ENCODE peak calls at places on chromosomes 12 and 14, in five cellular contexts. E is ascending aorta, W is GM12891, P is ELF-1, H is H7. V is an unnamed sample.
A peak's percentile ranks its signal among the peaks of the same experiment; 100 is the strongest.

GRCh38 chr14:86852530-86852929 is 1140.5 kb downstream of the GALC start:
- DNase-seq in W (no peak), E (no peak), H (no peak), P (no peak), V (no peak)

GRCh38 chr14:31950760-31951637 is 126.1 kb upstream of the ARHGAP5 start:
- DNase-seq in P (peak; percentile 80), W (no peak), E (no peak), H (peak; percentile 75), V (peak; percentile 86)

GRCh38 chr12:98418357-98419075 is 96.9 kb upstream of the TMPO start:
- DNase-seq in E (peak; percentile 60), W (no peak), P (peak; percentile 72), H (peak; percentile 65), V (peak; percentile 99)

GRCh38 chr12:48998497-48999353 is 450 bp downstream of the DDN start:
- DNase-seq in E (no peak), P (no peak), W (no peak), H (peak; percentile 79), V (peak; percentile 65)

GRCh38 chr14:105010891-105011291 is 10.0 kb downstream of the CDCA4 start:
- DNase-seq in W (no peak), E (no peak), H (peak; percentile 52), P (peak; percentile 64), V (no peak)

GRCh38 chr12:42410345-42410744 is 84.4 kb downstream of the PPHLN1 start:
- DNase-seq in W (no peak), E (no peak), H (no peak), P (no peak), V (no peak)

GRCh38 chr14:99887407-99887806 is 94.2 kb downstream of the EML1 start:
- DNase-seq in W (no peak), P (no peak), H (no peak), E (no peak), V (no peak)

GRCh38 chr12:8644345-8645248 is 18.0 kb downstream of the MFAP5 start:
- DNase-seq in E (no peak), P (no peak), W (no peak), H (no peak), V (peak; percentile 16)

GRCh38 chr14:80762829-80763228 is 178.7 kb downstream of the CEP128 start:
- DNase-seq in W (no peak), H (no peak), P (no peak), E (no peak), V (peak; percentile 12)

GRCh38 chr14:104780513-104781030 is 15.0 kb downstream of the AKT1 start:
- DNase-seq in E (no peak), P (no peak), H (no peak), W (no peak), V (no peak)

GRCh38 chr12:108696111-108696995 is 35.0 kb downstream of the CORO1C start:
- DNase-seq in P (no peak), W (no peak), H (no peak), E (no peak), V (peak; percentile 98)

GRCh38 chr14:54050759-54051158 is 94.1 kb upstream of the BMP4 start:
- DNase-seq in E (no peak), H (no peak), W (no peak), P (no peak), V (no peak)

GRCh38 chr14:37708481-37708880 is 113.1 kb downstream of the TTC6 start:
- DNase-seq in W (no peak), H (no peak), E (no peak), P (no peak), V (peak; percentile 44)

GRCh38 chr12:71804505-71804904 is 35.1 kb upstream of the TBC1D15 start:
- DNase-seq in H (peak; percentile 57), P (peak; percentile 22), W (no peak), E (no peak), V (no peak)

GRCh38 chr14:61154606-61155005 is 126.5 kb downstream of the TMEM30B start:
- DNase-seq in E (no peak), P (peak; percentile 17), H (no peak), W (no peak), V (no peak)

GRCh38 chr14:86714153-86714552 is 1184.2 kb downstream of the FLRT2 start:
- DNase-seq in W (no peak), H (no peak), P (no peak), E (no peak), V (no peak)

GRCh38 chr14:39395555-39396254 is 36.5 kb downstream of the FBXO33 start:
- DNase-seq in E (no peak), P (no peak), H (peak; percentile 14), W (no peak), V (peak; percentile 34)

GRCh38 chr14:38808734-38809455 is 294.1 kb downstream of the SEC23A start:
- DNase-seq in H (no peak), W (no peak), P (peak; percentile 93), E (no peak), V (no peak)

GRCh38 chr14:82387699-82388098 is 854.0 kb upstream of the SEL1L start:
- DNase-seq in H (no peak), E (no peak), W (no peak), P (no peak), V (no peak)

GRCh38 chr14:45249847-45250575 is 3.0 kb downstream of the MIS18BP1 start:
- DNase-seq in H (no peak), E (no peak), W (no peak), P (peak; percentile 24), V (peak; percentile 34)

GRCh38 chr12:53378705-53379388 is 1.1 kb upstream of the SP1 start:
- DNase-seq in W (no peak), E (no peak), H (no peak), P (no peak), V (no peak)

GRCh38 chr12:19234171-19234704 is 104.7 kb downstream of the PLEKHA5 start:
- DNase-seq in W (no peak), E (no peak), P (peak; percentile 46), H (no peak), V (peak; percentile 31)

GRCh38 chr12:114407566-114408411 is 1.8 kb upstream of the TBX5 start:
- DNase-seq in H (peak; percentile 61), E (no peak), W (no peak), P (peak; percentile 27), V (peak; percentile 89)

GRCh38 chr12:57182918-57183575 is 33.5 kb upstream of the NXPH4 start:
- DNase-seq in H (peak; percentile 99), E (no peak), W (peak; percentile 97), P (peak; percentile 95), V (peak; percentile 77)

GRCh38 chr14:98489115-98489514 is 782.9 kb downstream of the BCL11B start:
- DNase-seq in P (no peak), W (no peak), H (no peak), E (no peak), V (no peak)

GRCh38 chr12:130462558-130462924 is 124.9 kb downstream of the PIWIL1 start:
- DNase-seq in W (no peak), E (no peak), H (no peak), P (no peak), V (no peak)

GRCh38 chr12:132432721-132433577 is 57.0 kb upstream of the FBRSL1 start:
- DNase-seq in W (no peak), H (peak; percentile 84), E (no peak), P (no peak), V (no peak)

GRCh38 chr12:31363826-31364225 is 37.9 kb upstream of the SINHCAF start:
- DNase-seq in W (no peak), H (peak; percentile 6), E (no peak), P (no peak), V (no peak)